ENCODE peak calls at places on chromosomes 11 and 22, in seven cellular contexts. B is body of pancreas, C is thoracic aorta, D is GM12865, A is stomach, Z is cardiac muscle cell, Q is choroid plexus epithelial cell. T is an unnamed sample.

GRCh38 chr22:37199103-37199838 is 11.2 kb upstream of the C1QTNF6 start:
- DNase-seq in B (peak), C (peak), D (peak), A (peak), Z (peak), Q (peak), T (peak)

GRCh38 chr22:19628038-19628776 is 86.1 kb upstream of the SEPTIN5 start:
- DNase-seq in B (no peak), C (no peak), D (no peak), A (no peak), Z (no peak), Q (no peak), T (no peak)

GRCh38 chr11:65965986-65966762 is 4.6 kb downstream of the SART1 start:
- DNase-seq in B (no peak), C (no peak), D (no peak), A (no peak), Z (no peak), Q (no peak), T (no peak)

GRCh38 chr11:12281571-12282478 is 95.5 kb upstream of the PARVA start:
- DNase-seq in B (peak), C (peak), D (peak), A (peak), Z (peak), Q (peak), T (peak)

GRCh38 chr11:60788401-60789110 is 3.4 kb downstream of the MS4A10 start:
- DNase-seq in B (peak), C (no peak), D (no peak), A (no peak), Z (peak), Q (peak), T (no peak)

GRCh38 chr11:61814242-61814957 is 2.4 kb downstream of the FADS1 start:
- DNase-seq in B (peak), C (no peak), D (peak), A (no peak), Z (peak), Q (peak), T (peak)

GRCh38 chr11:77361184-77361583 is 59.7 kb upstream of the GDPD4 start:
- DNase-seq in B (no peak), C (no peak), D (no peak), A (no peak), Z (peak), Q (peak), T (peak)

GRCh38 chr11:14789879-14790484 is 102.0 kb downstream of the CYP2R1 start:
- DNase-seq in B (no peak), C (no peak), D (peak), A (no peak), Z (peak), Q (peak), T (no peak)

GRCh38 chr22:39349506-39349966 is 255 bp upstream of the SYNGR1 start:
- DNase-seq in B (peak), C (no peak), D (peak), A (peak), Z (peak), Q (no peak), T (no peak)

GRCh38 chr22:30541979-30542810 is 4.3 kb downstream of the SEC14L6 start:
- DNase-seq in B (peak), C (no peak), D (no peak), A (peak), Z (peak), Q (no peak), T (no peak)

GRCh38 chr22:43826142-43827093 is 14.3 kb upstream of the EFCAB6 start:
- DNase-seq in B (peak), C (no peak), D (peak), A (peak), Z (peak), Q (peak), T (peak)

GRCh38 chr11:12076840-12077534 is 33.4 kb upstream of the MICAL2 start:
- DNase-seq in B (no peak), C (no peak), D (no peak), A (no peak), Z (no peak), Q (no peak), T (no peak)

GRCh38 chr11:134164490-134165370 is 59.0 kb downstream of the NCAPD3 start:
- DNase-seq in B (no peak), C (no peak), D (no peak), A (no peak), Z (no peak), Q (no peak), T (no peak)

GRCh38 chr11:3737386-3737933 is 59.9 kb downstream of the NUP98 start:
- DNase-seq in B (peak), C (no peak), D (no peak), A (no peak), Z (no peak), Q (no peak), T (no peak)

GRCh38 chr22:44797181-44797720 is 44.9 kb downstream of the ARHGAP8 start:
- DNase-seq in B (no peak), C (no peak), D (no peak), A (no peak), Z (no peak), Q (no peak), T (no peak)

GRCh38 chr11:61524963-61525587 is 16.5 kb downstream of the LRRC10B start:
- DNase-seq in B (no peak), C (no peak), D (no peak), A (no peak), Z (no peak), Q (no peak), T (no peak)

GRCh38 chr22:27472975-27473374 is 328.6 kb downstream of the MN1 start:
- DNase-seq in B (no peak), C (no peak), D (no peak), A (no peak), Z (no peak), Q (no peak), T (no peak)

GRCh38 chr22:50601669-50602337 is 1.2 kb downstream of the MAPK8IP2 start:
- DNase-seq in B (no peak), C (no peak), D (no peak), A (no peak), Z (no peak), Q (no peak), T (no peak)

GRCh38 chr11:60924110-60924905 is at the start of gene TMEM132A:
- DNase-seq in B (peak), C (no peak), D (no peak), A (peak), Z (peak), Q (peak), T (peak)

GRCh38 chr11:130260735-130261134 is 54.0 kb downstream of the ZBTB44 start:
- DNase-seq in B (no peak), C (no peak), D (no peak), A (no peak), Z (no peak), Q (no peak), T (no peak)

GRCh38 chr11:32713496-32713895 is 81.0 kb downstream of the CCDC73 start:
- DNase-seq in B (no peak), C (no peak), D (no peak), A (no peak), Z (peak), Q (peak), T (no peak)
- TF ChIP-seq CTCF in B (no peak), C (no peak), D (peak), A (no peak), Z (peak), Q (peak), T (peak)

DNA sequence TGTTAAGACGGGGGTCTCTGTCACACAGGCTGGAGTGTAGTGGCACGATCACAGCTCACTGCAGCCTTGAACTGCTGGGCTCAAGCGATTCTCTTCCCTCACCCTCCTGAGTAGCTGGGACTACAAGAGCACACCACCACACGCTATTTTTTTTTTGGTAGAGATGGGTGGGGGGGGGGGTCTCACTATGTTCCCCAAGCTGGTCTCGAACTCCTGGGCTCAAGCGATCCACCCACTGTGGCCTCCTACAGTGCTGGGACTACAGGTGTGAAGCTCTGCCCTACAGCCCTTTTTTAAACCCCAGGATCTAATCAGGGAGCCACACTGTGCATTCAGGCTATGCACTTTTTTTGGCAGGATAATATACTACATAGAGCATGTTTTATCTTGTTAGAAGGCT is 1.4 kb upstream of the DHCR7 start:
- DNase-seq in B (peak), C (no peak), D (no peak), A (no peak), Z (no peak), Q (no peak), T (no peak)
- H3K4me3 ChIP-seq in B (no peak), C (peak), D (peak), A (peak), Z (peak), Q (peak), T (peak)

DNA sequence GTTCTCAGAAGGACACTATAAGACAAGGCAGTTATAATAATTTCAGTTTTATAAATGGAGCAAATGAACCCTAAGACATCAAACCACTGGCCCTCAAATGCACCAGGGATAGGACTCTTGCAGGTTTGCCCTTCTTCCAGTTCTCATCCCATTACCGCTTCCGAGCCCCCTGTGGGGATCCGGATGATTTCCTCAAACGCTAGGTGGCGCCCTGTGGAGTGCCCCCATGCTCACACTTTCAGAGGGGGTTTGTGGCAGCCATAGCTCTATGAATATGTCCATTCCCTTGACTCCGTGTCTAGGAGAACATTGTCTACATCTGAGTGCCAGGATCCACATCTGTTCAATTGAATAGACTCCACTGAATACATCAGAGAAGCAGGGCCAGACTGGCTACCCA is 816.3 kb downstream of the NTM start:
- DNase-seq in B (no peak), C (no peak), D (no peak), A (no peak), Z (no peak), Q (no peak), T (no peak)
- TF ChIP-seq CTCF in B (no peak), C (no peak), D (peak), A (no peak), Z (peak), Q (peak), T (no peak)

GRCh38 chr11:409600-410471 is 5.0 kb downstream of the SIGIRR start:
- DNase-seq in B (no peak), C (no peak), D (no peak), A (no peak), Z (no peak), Q (no peak), T (no peak)

GRCh38 chr11:407651-408080 is 7.1 kb downstream of the SIGIRR start:
- DNase-seq in B (no peak), C (no peak), D (no peak), A (no peak), Z (no peak), Q (no peak), T (no peak)

GRCh38 chr11:409008-409599 is 5.7 kb downstream of the SIGIRR start:
- DNase-seq in B (no peak), C (no peak), D (no peak), A (no peak), Z (no peak), Q (no peak), T (no peak)

GRCh38 chr11:406796-407650 is 7.8 kb downstream of the SIGIRR start:
- DNase-seq in B (peak), C (no peak), D (peak), A (peak), Z (peak), Q (peak), T (peak)

DNA sequence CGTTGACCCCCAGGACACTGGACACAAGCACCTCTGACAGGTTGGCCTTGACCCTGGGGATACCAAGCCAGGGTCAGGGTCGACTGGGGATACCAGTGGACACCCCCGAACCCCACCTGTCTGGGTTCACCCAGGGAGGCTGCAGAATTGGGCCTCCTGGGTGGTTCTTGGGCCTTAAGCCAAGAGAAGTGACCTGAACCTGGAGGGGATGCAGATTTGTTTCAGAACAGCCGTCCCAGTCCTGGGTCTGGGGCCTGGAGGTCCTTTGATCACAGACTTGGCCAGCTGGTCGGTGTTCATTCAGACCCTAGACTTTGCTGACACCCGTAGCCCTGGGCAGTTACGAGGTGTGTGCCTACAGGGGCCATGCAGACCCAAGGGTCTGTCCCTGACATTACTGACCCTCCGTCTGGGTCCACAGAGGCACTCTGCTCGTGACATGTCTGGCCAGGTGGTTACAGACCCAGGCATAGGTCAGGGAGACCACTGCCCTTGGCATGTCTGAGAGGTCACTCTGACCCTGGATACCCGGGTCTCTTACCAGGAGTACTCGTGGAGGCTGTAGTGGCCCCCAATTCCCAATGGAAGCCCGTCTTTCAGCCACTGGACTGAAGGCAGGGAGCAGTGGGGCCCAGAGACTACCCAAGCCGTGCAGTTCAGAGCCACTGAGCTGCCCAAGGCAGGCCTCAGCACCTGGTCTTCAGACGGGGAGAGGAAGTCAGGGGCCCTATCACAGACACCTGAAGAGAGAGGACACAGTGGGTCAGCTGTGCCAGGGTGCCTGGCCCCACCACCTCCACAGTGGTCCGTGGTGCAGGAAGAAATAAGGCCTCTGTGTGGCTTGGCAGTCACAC is 6.4 kb downstream of the SIGIRR start:
- DNase-seq in B (no peak), C (no peak), D (no peak), A (no peak), Z (no peak), Q (no peak), T (no peak)
- H3K4me3 ChIP-seq in B (no peak), C (no peak), D (no peak), A (no peak), Z (no peak), Q (no peak), T (no peak)

GRCh38 chr11:8872017-8872416 is 39.0 kb upstream of the AKIP1 start:
- DNase-seq in B (peak), C (no peak), D (no peak), A (peak), Z (no peak), Q (no peak), T (peak)
- TF ChIP-seq CTCF in B (no peak), C (no peak), D (no peak), A (no peak), Z (no peak), Q (no peak), T (no peak)

GRCh38 chr22:35838849-35839646 is 121.4 kb downstream of the APOL5 start:
- DNase-seq in B (peak), C (no peak), D (peak), A (no peak), Z (peak), Q (peak), T (peak)

GRCh38 chr22:35842519-35842913 is 124.8 kb downstream of the APOL5 start:
- DNase-seq in B (no peak), C (no peak), D (no peak), A (no peak), Z (no peak), Q (no peak), T (no peak)

GRCh38 chr22:35837328-35837727 is 119.7 kb downstream of the APOL5 start:
- DNase-seq in B (no peak), C (no peak), D (no peak), A (no peak), Z (no peak), Q (no peak), T (no peak)

GRCh38 chr22:35841907-35842518 is 124.3 kb downstream of the APOL5 start:
- DNase-seq in B (no peak), C (no peak), D (no peak), A (no peak), Z (no peak), Q (no peak), T (no peak)

DNA sequence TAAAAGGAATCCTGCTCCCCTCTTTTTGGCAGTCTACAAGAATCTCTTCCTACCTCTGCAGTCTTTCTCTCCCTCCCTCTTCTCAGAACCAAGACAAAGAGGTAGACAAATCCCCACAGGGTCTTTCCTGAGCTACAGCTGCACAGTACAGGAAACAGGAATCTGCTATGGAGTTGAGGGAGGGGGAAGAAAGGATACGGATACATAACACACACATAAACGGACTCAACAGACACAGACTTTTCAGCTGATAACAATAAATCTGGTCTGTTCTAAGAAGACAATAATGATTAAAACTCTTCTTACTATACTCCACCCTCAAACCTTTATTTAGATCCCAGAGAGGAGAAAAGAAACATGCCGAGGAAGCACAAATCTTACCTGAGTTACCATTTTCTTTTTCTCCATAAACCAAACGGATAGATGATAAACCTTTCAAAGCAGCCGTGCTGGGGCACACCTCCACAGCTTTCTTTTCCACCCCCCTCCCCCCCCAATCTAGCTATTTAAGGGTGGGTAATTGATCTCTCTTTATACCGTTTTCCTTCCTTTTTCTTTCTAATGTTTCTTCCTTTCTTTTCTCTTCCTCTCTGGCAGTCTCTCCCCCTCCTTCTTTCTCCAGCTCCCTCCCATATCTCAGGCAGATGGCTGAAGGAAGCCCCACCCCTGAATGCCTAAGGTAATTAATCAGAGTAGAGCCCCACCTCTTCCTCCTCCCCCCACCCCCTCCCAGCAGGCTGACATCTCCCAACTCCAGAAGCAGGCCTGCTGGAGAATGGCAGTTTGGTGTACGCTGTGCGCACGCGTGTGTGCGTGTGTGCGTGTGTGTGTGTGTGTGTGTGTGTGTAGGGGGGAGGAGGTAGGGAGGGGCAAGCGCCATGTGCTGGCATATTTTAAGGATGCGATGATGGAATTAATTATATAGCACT is 122.4 kb downstream of the APOL5 start:
- DNase-seq in B (peak), C (peak), D (peak), A (peak), Z (peak), Q (peak), T (peak)
- H3K4me3 ChIP-seq in B (peak), C (peak), D (peak), A (peak), Z (peak), Q (peak), T (peak)

GRCh38 chr11:7538466-7539454 is 25.0 kb downstream of the PPFIBP2 start:
- DNase-seq in B (no peak), C (no peak), D (no peak), A (no peak), Z (no peak), Q (no peak), T (peak)

GRCh38 chr11:7534030-7534378 is 20.2 kb downstream of the PPFIBP2 start:
- DNase-seq in B (no peak), C (no peak), D (peak), A (no peak), Z (no peak), Q (no peak), T (no peak)

GRCh38 chr11:7538023-7538422 is 24.2 kb downstream of the PPFIBP2 start:
- DNase-seq in B (peak), C (no peak), D (no peak), A (no peak), Z (peak), Q (no peak), T (peak)

GRCh38 chr11:7537260-7537659 is 23.5 kb downstream of the PPFIBP2 start:
- DNase-seq in B (no peak), C (no peak), D (no peak), A (no peak), Z (no peak), Q (no peak), T (no peak)

DNA sequence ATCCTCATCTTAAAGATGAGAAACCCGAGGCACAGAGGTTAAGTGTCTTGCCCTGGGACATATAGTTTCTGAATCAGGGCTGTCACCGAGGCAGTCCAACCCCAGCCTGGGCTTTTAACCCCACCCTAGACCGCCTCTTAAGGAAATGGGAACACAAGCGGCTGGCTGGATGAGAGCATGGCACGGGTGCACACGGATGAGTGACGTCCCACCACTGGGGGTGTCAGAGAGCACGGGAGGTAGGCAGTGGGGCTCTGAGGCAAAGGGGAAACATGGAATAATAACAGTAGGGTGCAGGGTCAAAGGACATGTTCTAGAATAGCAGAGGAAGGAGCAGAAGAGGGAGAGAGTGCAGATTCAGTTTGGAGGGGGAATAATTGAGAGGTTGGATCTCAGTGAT is 22.3 kb downstream of the PPFIBP2 start:
- DNase-seq in B (peak), C (no peak), D (no peak), A (no peak), Z (no peak), Q (no peak), T (no peak)
- TF ChIP-seq CTCF in B (no peak), C (no peak), D (peak), A (no peak), Z (no peak), Q (peak), T (peak)

GRCh38 chr11:86041975-86042378 is 26.9 kb downstream of the PICALM start:
- DNase-seq in B (peak), C (peak), D (peak), A (peak), Z (peak), Q (peak), T (peak)
- H3K4me3 ChIP-seq in B (no peak), C (peak), D (no peak), A (no peak), Z (no peak), Q (no peak), T (peak)

GRCh38 chr22:21762712-21763581 is 27.4 kb upstream of the YPEL1 start:
- DNase-seq in B (no peak), C (no peak), D (peak), A (no peak), Z (no peak), Q (peak), T (no peak)

GRCh38 chr22:21764038-21764804 is 28.6 kb upstream of the YPEL1 start:
- DNase-seq in B (no peak), C (no peak), D (no peak), A (no peak), Z (no peak), Q (no peak), T (no peak)

GRCh38 chr22:21761086-21761485 is 25.5 kb upstream of the YPEL1 start:
- DNase-seq in B (no peak), C (no peak), D (peak), A (no peak), Z (no peak), Q (peak), T (no peak)

GRCh38 chr22:21760640-21761039 is 25.0 kb upstream of the YPEL1 start:
- DNase-seq in B (no peak), C (no peak), D (no peak), A (no peak), Z (peak), Q (peak), T (peak)

GRCh38 chr22:21761994-21762680 is 26.5 kb upstream of the YPEL1 start:
- DNase-seq in B (no peak), C (no peak), D (no peak), A (no peak), Z (no peak), Q (no peak), T (no peak)
- TF ChIP-seq CTCF in B (no peak), C (no peak), D (no peak), A (no peak), Z (no peak), Q (no peak), T (no peak)

T was measured in AG10803.